ENCODE peak calls at places on chromosome 3, in four cellular contexts. One of them, this sample, is unnamed.

GRCh38 chr3:149646181-149646766 is 11.6 kb downstream of the WWTR1 start:
- DNase-seq in NB4: no peak
- DNase-seq in stomach: no peak
- DNase-seq in lower lobe of right lung: no peak
- DNase-seq in this sample: peak; percentile 87

GRCh38 chr3:29267231-29267630 is 13.6 kb upstream of the RBMS3 start:
- DNase-seq in NB4: no peak
- DNase-seq in stomach: no peak
- DNase-seq in lower lobe of right lung: no peak
- DNase-seq in this sample: no peak

GRCh38 chr3:190266265-190266914 is 55.9 kb downstream of the CLDN1 start:
- DNase-seq in NB4: no peak
- DNase-seq in stomach: no peak
- DNase-seq in lower lobe of right lung: no peak
- DNase-seq in this sample: no peak

GRCh38 chr3:97872209-97873042 is 50.6 kb downstream of the CRYBG3 start:
- DNase-seq in NB4: no peak
- DNase-seq in stomach: no peak
- DNase-seq in lower lobe of right lung: no peak
- DNase-seq in this sample: peak; percentile 98

GRCh38 chr3:117846238-117846637 is 1136.7 kb downstream of the TUSC7 start:
- DNase-seq in NB4: no peak
- DNase-seq in stomach: no peak
- DNase-seq in lower lobe of right lung: no peak
- DNase-seq in this sample: no peak

GRCh38 chr3:112687214-112687613 is 46.3 kb upstream of the CCDC80 start:
- DNase-seq in NB4: no peak
- DNase-seq in stomach: no peak
- DNase-seq in lower lobe of right lung: no peak
- DNase-seq in this sample: no peak

GRCh38 chr3:20028846-20029430 is 11.3 kb upstream of the KAT2B start:
- DNase-seq in NB4: no peak
- DNase-seq in stomach: no peak
- DNase-seq in lower lobe of right lung: no peak
- DNase-seq in this sample: no peak

GRCh38 chr3:23159929-23160328 is 43.2 kb upstream of the UBE2E2 start:
- DNase-seq in NB4: no peak
- DNase-seq in stomach: no peak
- DNase-seq in lower lobe of right lung: no peak
- DNase-seq in this sample: peak; percentile 93

GRCh38 chr3:8970971-8971589 is 7.8 kb upstream of the RAD18 start:
- DNase-seq in NB4: peak; percentile 68
- DNase-seq in stomach: peak; percentile 77
- DNase-seq in lower lobe of right lung: no peak
- DNase-seq in this sample: peak; percentile 67

GRCh38 chr3:176872771-176873209 is 324.5 kb downstream of the TBL1XR1 start:
- DNase-seq in NB4: peak; percentile 51
- DNase-seq in stomach: peak; percentile 52
- DNase-seq in lower lobe of right lung: no peak
- DNase-seq in this sample: peak; percentile 59

GRCh38 chr3:58497074-58497473 is 5.2 kb downstream of the KCTD6 start:
- DNase-seq in NB4: no peak
- DNase-seq in stomach: no peak
- DNase-seq in lower lobe of right lung: no peak
- DNase-seq in this sample: peak; percentile 2

GRCh38 chr3:155326901-155327300 is 33.4 kb upstream of the STRIT1 start:
- DNase-seq in NB4: peak; percentile 10
- DNase-seq in stomach: no peak
- DNase-seq in lower lobe of right lung: no peak
- DNase-seq in this sample: no peak

GRCh38 chr3:161273589-161274218 is 52.6 kb downstream of the NMD3 start:
- DNase-seq in NB4: peak; percentile 47
- DNase-seq in stomach: no peak
- DNase-seq in lower lobe of right lung: no peak
- DNase-seq in this sample: peak; percentile 62
- TF ChIP-seq CTCF in NB4: no peak
- TF ChIP-seq CTCF in stomach: peak; percentile 82
- TF ChIP-seq CTCF in lower lobe of right lung: peak; percentile 61
- TF ChIP-seq CTCF in this sample: peak; percentile 42

DNA sequence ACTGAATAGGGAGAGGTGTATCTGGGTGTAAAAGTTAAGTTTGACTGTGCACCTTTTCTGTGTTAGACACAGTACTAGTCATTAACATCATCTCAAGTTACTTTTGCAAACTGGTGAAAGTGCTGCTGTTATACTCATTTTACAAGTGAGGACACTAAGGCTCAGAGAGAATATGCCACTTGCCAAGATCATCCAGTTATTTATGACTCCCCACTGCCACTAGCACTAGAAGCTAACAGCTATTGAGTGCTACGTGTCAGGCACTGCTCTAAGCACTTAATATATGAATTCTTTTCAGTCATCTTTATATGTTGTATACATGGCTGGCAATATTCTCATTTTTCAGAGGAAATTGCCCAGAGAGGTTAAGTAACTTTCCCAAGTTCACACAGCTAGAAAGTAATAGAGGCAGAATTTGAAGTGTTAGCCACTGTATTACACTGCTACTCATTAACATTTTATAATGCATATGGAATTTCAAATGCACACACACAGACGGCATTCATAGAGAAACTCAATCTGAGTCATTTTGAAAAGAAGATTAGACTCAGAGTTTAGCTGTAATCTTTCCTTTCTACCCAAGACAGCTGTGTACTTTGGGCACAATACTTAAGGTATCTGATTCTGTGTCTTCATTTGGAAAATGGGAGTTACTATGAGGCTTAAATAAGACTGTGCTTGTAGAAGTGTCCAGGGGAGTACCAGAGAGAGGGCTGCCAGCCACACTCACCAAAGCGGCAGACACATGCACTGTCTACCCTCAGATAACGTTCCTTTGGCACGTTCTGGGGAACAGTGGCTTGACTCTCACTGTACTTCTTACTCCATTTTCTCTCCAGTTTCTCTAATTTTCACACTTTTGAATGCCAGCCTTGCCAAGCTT is 1.3 kb upstream of the MASP1 start:
- DNase-seq in NB4: no peak
- DNase-seq in stomach: no peak
- DNase-seq in lower lobe of right lung: no peak
- DNase-seq in this sample: peak; percentile 38
- H3K4me3 ChIP-seq in NB4: no peak overlapping the region
- H3K4me3 ChIP-seq in stomach: no peak overlapping the region
- H3K4me3 ChIP-seq in lower lobe of right lung: no peak overlapping the region
- H3K4me3 ChIP-seq in this sample: no peak overlapping the region

GRCh38 chr3:99614768-99615167 is 23.6 kb upstream of the COL8A1 start:
- DNase-seq in NB4: no peak
- DNase-seq in stomach: no peak
- DNase-seq in lower lobe of right lung: no peak
- DNase-seq in this sample: no peak

GRCh38 chr3:99625237-99625622 is 13.2 kb upstream of the COL8A1 start:
- DNase-seq in NB4: no peak
- DNase-seq in stomach: no peak
- DNase-seq in lower lobe of right lung: no peak
- DNase-seq in this sample: no peak

GRCh38 chr3:99624536-99625236 is 13.7 kb upstream of the COL8A1 start:
- DNase-seq in NB4: no peak
- DNase-seq in stomach: no peak
- DNase-seq in lower lobe of right lung: no peak
- DNase-seq in this sample: no peak

GRCh38 chr3:99620976-99621375 is 17.4 kb upstream of the COL8A1 start:
- DNase-seq in NB4: no peak
- DNase-seq in stomach: no peak
- DNase-seq in lower lobe of right lung: no peak
- DNase-seq in this sample: no peak

DNA sequence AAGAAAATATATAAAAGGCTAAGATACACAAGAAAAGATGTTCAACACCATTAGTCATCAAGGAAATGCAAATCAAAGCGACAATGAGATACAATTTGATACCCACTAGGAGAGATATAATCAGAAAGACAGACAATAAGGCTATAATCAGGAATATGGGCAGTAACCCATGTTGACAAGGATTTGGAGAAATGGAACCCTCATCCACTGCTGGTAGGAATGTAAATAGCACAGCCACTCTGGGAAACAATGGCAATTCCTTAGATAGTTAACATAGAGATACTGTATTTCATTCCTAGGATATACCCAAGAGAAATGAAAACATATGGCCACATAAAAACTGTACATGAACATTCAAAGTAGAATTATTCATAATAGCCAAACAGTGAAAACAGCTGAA is 18.3 kb upstream of the COL8A1 start:
- DNase-seq in NB4: no peak
- DNase-seq in stomach: no peak
- DNase-seq in lower lobe of right lung: no peak
- DNase-seq in this sample: no peak
- TF ChIP-seq CTCF in NB4: no peak
- TF ChIP-seq CTCF in stomach: no peak
- TF ChIP-seq CTCF in lower lobe of right lung: no peak
- TF ChIP-seq CTCF in this sample: peak; percentile 25

GRCh38 chr3:175150812-175151411 is 291.8 kb downstream of the NAALADL2 start:
- DNase-seq in NB4: no peak
- DNase-seq in stomach: no peak
- DNase-seq in lower lobe of right lung: no peak
- DNase-seq in this sample: no peak
- H3K4me3 ChIP-seq in NB4: no peak overlapping the region
- H3K4me3 ChIP-seq in stomach: no peak overlapping the region
- H3K4me3 ChIP-seq in lower lobe of right lung: no peak overlapping the region
- H3K4me3 ChIP-seq in this sample: no peak overlapping the region

This sample was measured in fibroblast of mammary gland.